ENCODE peak calls at places on chromosomes 6 and 20, in nine cellular contexts. Z, Y, R, Q, H, F, U, T and E are unnamed samples.

GRCh38 chr20:52913650-52914387 is 58.3 kb upstream of the TSHZ2 start:
- DNase-seq in Z (no peak), Y (no peak), R (no peak), Q (no peak), H (no peak), F (no peak), U (no peak), T (no peak), E (no peak)

GRCh38 chr6:25122622-25123237 is 156.4 kb upstream of the CARMIL1 start:
- DNase-seq in Z (no peak), Y (no peak), R (no peak), Q (peak; percentile 66), H (no peak), F (no peak), U (no peak), T (no peak), E (no peak)

GRCh38 chr6:122400467-122401089 is 1.1 kb downstream of the HSF2 start:
- DNase-seq in Z (no peak), Y (no peak), R (no peak), Q (no peak), H (no peak), F (no peak), U (no peak), T (no peak), E (no peak)

GRCh38 chr20:50338479-50339195 is 148.0 kb downstream of the CEBPB start:
- DNase-seq in Z (no peak), Y (peak; percentile 61), R (no peak), Q (no peak), H (no peak), F (peak; percentile 55), U (peak; percentile 59), T (no peak), E (peak; percentile 28)

GRCh38 chr20:33181482-33182093 is 13.6 kb downstream of the BPIFA2 start:
- DNase-seq in Z (no peak), Y (no peak), R (peak; percentile 61), Q (no peak), H (no peak), F (no peak), U (no peak), T (no peak), E (no peak)

GRCh38 chr6:20997143-20997792 is 463.0 kb downstream of the CDKAL1 start:
- DNase-seq in Z (no peak), Y (no peak), R (no peak), Q (no peak), H (no peak), F (peak; percentile 18), U (no peak), T (no peak), E (no peak)

GRCh38 chr20:35616465-35617396 is 1.1 kb downstream of the SPAG4 start:
- DNase-seq in Z (peak; percentile 97), Y (peak; percentile 95), R (peak; percentile 88), Q (peak; percentile 92), H (peak; percentile 98), F (peak; percentile 84), U (peak; percentile 97), T (peak; percentile 99), E (peak; percentile 84)

GRCh38 chr20:23212482-23212881 is 126.4 kb upstream of the CD93 start:
- DNase-seq in Z (no peak), Y (no peak), R (peak; percentile 10), Q (no peak), H (no peak), F (no peak), U (no peak), T (no peak), E (no peak)

GRCh38 chr20:40019510-40019909 is 669.5 kb downstream of the MAFB start:
- DNase-seq in Z (no peak), Y (no peak), R (no peak), Q (no peak), H (no peak), F (no peak), U (no peak), T (no peak), E (no peak)

GRCh38 chr6:138546733-138547185 is 47.5 kb upstream of the NHSL1 start:
- DNase-seq in Z (no peak), Y (no peak), R (no peak), Q (no peak), H (no peak), F (peak; percentile 88), U (peak; percentile 67), T (no peak), E (no peak)

GRCh38 chr6:169981568-169981967 is 230.1 kb downstream of the ERMARD start:
- DNase-seq in Z (no peak), Y (peak; percentile 25), R (no peak), Q (no peak), H (no peak), F (no peak), U (no peak), T (no peak), E (no peak)

GRCh38 chr6:77034161-77034560 is 429.1 kb downstream of the HTR1B start:
- DNase-seq in Z (no peak), Y (no peak), R (no peak), Q (no peak), H (no peak), F (peak; percentile 97), U (peak; percentile 96), T (no peak), E (peak; percentile 84)

GRCh38 chr20:1569417-1569861 is 11.9 kb upstream of the SIRPD start:
- DNase-seq in Z (no peak), Y (no peak), R (no peak), Q (no peak), H (no peak), F (no peak), U (peak; percentile 15), T (peak; percentile 64), E (peak; percentile 51)

GRCh38 chr6:27546522-27546921 is 73.6 kb upstream of the ZNF184 start:
- DNase-seq in Z (no peak), Y (no peak), R (no peak), Q (no peak), H (no peak), F (no peak), U (no peak), T (no peak), E (no peak)

GRCh38 chr6:45200510-45200909 is 127.6 kb upstream of the RUNX2 start:
- DNase-seq in Z (no peak), Y (no peak), R (no peak), Q (no peak), H (no peak), F (no peak), U (no peak), T (no peak), E (no peak)

GRCh38 chr20:59783020-59784010 is 150.1 kb downstream of the SYCP2 start:
- DNase-seq in Z (no peak), Y (no peak), R (peak; percentile 89), Q (peak; percentile 76), H (peak; percentile 61), F (peak; percentile 32), U (peak; percentile 0), T (peak; percentile 32), E (peak; percentile 10)

GRCh38 chr6:169160091-169160854 is 93.4 kb downstream of the THBS2 start:
- DNase-seq in Z (peak; percentile 67), Y (no peak), R (no peak), Q (no peak), H (no peak), F (no peak), U (no peak), T (no peak), E (no peak)

GRCh38 chr6:140846518-140847277 is 1286.0 kb upstream of the GJE1 start:
- DNase-seq in Z (no peak), Y (no peak), R (no peak), Q (no peak), H (no peak), F (peak; percentile 60), U (peak; percentile 57), T (no peak), E (peak; percentile 52)
- H3K4me3 ChIP-seq in Z (no peak overlapping the region), Y (no peak overlapping the region), R (no peak overlapping the region), Q (no peak overlapping the region), H (no peak overlapping the region), F (no peak overlapping the region), U (no peak overlapping the region), T (no peak overlapping the region), E (no peak overlapping the region)

GRCh38 chr20:62143976-62144825 is 632 bp downstream of the SS18L1 start:
- DNase-seq in Z (no peak), Y (peak; percentile 80), R (no peak), Q (peak; percentile 67), H (peak; percentile 72), F (peak; percentile 57), U (peak; percentile 55), T (no peak), E (peak; percentile 69)
- TF ChIP-seq CTCF in Z (no peak), Y (no peak), R (no peak), Q (no peak), H (peak; percentile 22), F (no peak), U (no peak), T (no peak), E (no peak)

GRCh38 chr6:30683980-30684338 is 2.5 kb downstream of the PPP1R18 start:
- DNase-seq in Z (peak; percentile 70), Y (no peak), R (no peak), Q (no peak), H (no peak), F (no peak), U (no peak), T (no peak), E (peak; percentile 62)
- H3K4me3 ChIP-seq in Z (peak overlapping the region; percentile 77), Y (peak overlapping the region; percentile 63), R (peak overlapping the region; percentile 5), Q (no peak overlapping the region), H (peak overlapping the region; percentile 71), F (peak overlapping the region; percentile 87), U (peak overlapping the region; percentile 87), T (peak overlapping the region; percentile 54), E (peak overlapping the region; percentile 94)

GRCh38 chr6:161658216-161658615 is 384.4 kb upstream of the AGPAT4 start:
- DNase-seq in Z (no peak), Y (no peak), R (no peak), Q (no peak), H (no peak), F (no peak), U (no peak), T (no peak), E (no peak)

GRCh38 chr6:161663682-161664081 is 389.8 kb upstream of the AGPAT4 start:
- DNase-seq in Z (no peak), Y (no peak), R (no peak), Q (no peak), H (no peak), F (no peak), U (no peak), T (no peak), E (no peak)

GRCh38 chr6:161660666-161661571 is 387.1 kb upstream of the AGPAT4 start:
- DNase-seq in Z (no peak), Y (no peak), R (no peak), Q (no peak), H (no peak), F (no peak), U (no peak), T (no peak), E (no peak)
- TF ChIP-seq CTCF in Z (no peak), Y (no peak), R (peak; percentile 8), Q (no peak), H (no peak), F (no peak), U (no peak), T (peak; percentile 33), E (no peak)